ENCODE peak calls at places on chromosome 2, in six cellular contexts. T is aorta; G is nephron progenitor cell; C is CD4-positive, alpha-beta T cell; O is lower lobe of right lung; S is progenitor cell of endocrine pancreas. M is an unnamed sample.

GRCh38 chr2:43340066-43340465 is 113.7 kb upstream of the ZFP36L2 start:
- DNase-seq in T (no peak), G (no peak), C (no peak), O (no peak), S (no peak), M (no peak)

GRCh38 chr2:207532676-207533075 is 2.9 kb downstream of the CREB1 start:
- DNase-seq in T (no peak), G (no peak), C (no peak), O (no peak), S (no peak), M (no peak)

GRCh38 chr2:178093471-178093870 is 18.8 kb upstream of the RBM45 start:
- DNase-seq in T (no peak), G (no peak), C (no peak), O (no peak), S (no peak), M (no peak)

GRCh38 chr2:201807452-201807980 is 1.2 kb downstream of the CDK15 start:
- DNase-seq in T (peak; percentile 51), G (peak; percentile 42), C (no peak), O (no peak), S (no peak), M (no peak)

GRCh38 chr2:88903744-88904353 is 212.4 kb downstream of the RPIA start:
- DNase-seq in T (no peak), G (no peak), C (no peak), O (no peak), S (no peak), M (peak; percentile 53)

GRCh38 chr2:239293450-239294430 is 107.1 kb downstream of the HDAC4 start:
- DNase-seq in T (peak; percentile 19), G (no peak), C (peak; percentile 43), O (peak; percentile 41), S (no peak), M (no peak)

GRCh38 chr2:36562245-36562644 is 35.7 kb downstream of the FEZ2 start:
- DNase-seq in T (no peak), G (no peak), C (no peak), O (no peak), S (no peak), M (no peak)

GRCh38 chr2:197205590-197206215 is 104.9 kb downstream of the ANKRD44 start:
- DNase-seq in T (no peak), G (no peak), C (peak; percentile 85), O (no peak), S (no peak), M (no peak)

GRCh38 chr2:213229814-213230213 is 54.5 kb upstream of the SPAG16 start:
- DNase-seq in T (no peak), G (no peak), C (no peak), O (no peak), S (no peak), M (peak; percentile 14)

GRCh38 chr2:186841940-186842339 is 7.0 kb downstream of the ZSWIM2 start:
- DNase-seq in T (no peak), G (no peak), C (no peak), O (no peak), S (no peak), M (no peak)

GRCh38 chr2:146295080-146295670 is 1549.7 kb upstream of the ACVR2A start:
- DNase-seq in T (no peak), G (no peak), C (no peak), O (no peak), S (no peak), M (peak; percentile 51)

GRCh38 chr2:8255448-8255800 is 426.4 kb upstream of the ID2 start:
- DNase-seq in T (no peak), G (no peak), C (no peak), O (no peak), S (no peak), M (no peak)

GRCh38 chr2:144904612-144905011 is 384.7 kb upstream of the ZEB2 start:
- DNase-seq in T (no peak), G (no peak), C (no peak), O (no peak), S (no peak), M (no peak)

GRCh38 chr2:66445076-66445724 is 10.3 kb downstream of the MEIS1 start:
- DNase-seq in T (peak; percentile 57), G (peak; percentile 63), C (no peak), O (peak; percentile 44), S (no peak), M (no peak)

GRCh38 chr2:234768608-234769196 is 183.1 kb upstream of the SH3BP4 start:
- DNase-seq in T (no peak), G (no peak), C (no peak), O (no peak), S (no peak), M (no peak)

GRCh38 chr2:147469471-147469870 is 375.4 kb upstream of the ACVR2A start:
- DNase-seq in T (no peak), G (no peak), C (no peak), O (no peak), S (no peak), M (no peak)

GRCh38 chr2:233470007-233470687 is 96.4 kb downstream of the USP40 start:
- DNase-seq in T (peak; percentile 81), G (no peak), C (no peak), O (no peak), S (no peak), M (no peak)

M was measured in OCI-M1.